ENCODE peak calls at places on chromosomes 16 and 17, in nine cellular contexts. One of them, this sample, is unnamed.
A peak's percentile ranks its signal among the peaks of the same experiment; 100 is the strongest.

GRCh38 chr16:31262084-31262483 is 2.3 kb downstream of the ITGAM start:
- DNase-seq in iPS DF 19.7: no peak
- DNase-seq in heart right ventricle: no peak
- DNase-seq in activated naive CD4-positive, alpha-beta T cell: no peak
- DNase-seq in tibial artery: no peak
- DNase-seq in stimulated activated CD4-positive, alpha-beta T cell treated with anti-CD3 and anti-CD28 coated beads, Interleukin-1b, Interleukin-23, amount 100 ng/mL, for 4 hours: no peak
- DNase-seq in activated gamma-delta T cell treated with anti-CD3 and anti-CD28 coated beads, Interleukin-2, amount 50 U/mL, for 16 hours: no peak
- DNase-seq in cerebellar cortex: no peak
- DNase-seq in AG10803: no peak
- DNase-seq in this sample: no peak

GRCh38 chr17:19539841-19540311 is 6.2 kb downstream of the SLC47A1 start:
- DNase-seq in activated naive CD4-positive, alpha-beta T cell: no peak
- DNase-seq in cerebellar cortex: peak; percentile 24
- DNase-seq in heart right ventricle: no peak
- DNase-seq in tibial artery: no peak
- DNase-seq in AG10803: no peak
- DNase-seq in activated gamma-delta T cell treated with anti-CD3 and anti-CD28 coated beads, Interleukin-2, amount 50 U/mL, for 16 hours: no peak
- DNase-seq in stimulated activated CD4-positive, alpha-beta T cell treated with anti-CD3 and anti-CD28 coated beads, Interleukin-1b, Interleukin-23, amount 100 ng/mL, for 4 hours: no peak
- DNase-seq in iPS DF 19.7: no peak
- DNase-seq in this sample: no peak

GRCh38 chr16:30767767-30768465 is 5.8 kb downstream of the RNF40 start:
- DNase-seq in activated naive CD4-positive, alpha-beta T cell: no peak
- DNase-seq in tibial artery: no peak
- DNase-seq in iPS DF 19.7: no peak
- DNase-seq in heart right ventricle: no peak
- DNase-seq in stimulated activated CD4-positive, alpha-beta T cell treated with anti-CD3 and anti-CD28 coated beads, Interleukin-1b, Interleukin-23, amount 100 ng/mL, for 4 hours: no peak
- DNase-seq in AG10803: no peak
- DNase-seq in activated gamma-delta T cell treated with anti-CD3 and anti-CD28 coated beads, Interleukin-2, amount 50 U/mL, for 16 hours: no peak
- DNase-seq in cerebellar cortex: no peak
- DNase-seq in this sample: no peak

GRCh38 chr16:83715217-83715920 is 92.4 kb upstream of the HSBP1 start:
- DNase-seq in activated naive CD4-positive, alpha-beta T cell: no peak
- DNase-seq in tibial artery: peak; percentile 31
- DNase-seq in activated gamma-delta T cell treated with anti-CD3 and anti-CD28 coated beads, Interleukin-2, amount 50 U/mL, for 16 hours: no peak
- DNase-seq in heart right ventricle: no peak
- DNase-seq in iPS DF 19.7: no peak
- DNase-seq in AG10803: no peak
- DNase-seq in stimulated activated CD4-positive, alpha-beta T cell treated with anti-CD3 and anti-CD28 coated beads, Interleukin-1b, Interleukin-23, amount 100 ng/mL, for 4 hours: no peak
- DNase-seq in cerebellar cortex: peak; percentile 37
- DNase-seq in this sample: no peak

GRCh38 chr17:48603959-48604769 is 622 bp downstream of the HOXB6 start:
- DNase-seq in cerebellar cortex: no peak
- DNase-seq in activated naive CD4-positive, alpha-beta T cell: no peak
- DNase-seq in heart right ventricle: no peak
- DNase-seq in activated gamma-delta T cell treated with anti-CD3 and anti-CD28 coated beads, Interleukin-2, amount 50 U/mL, for 16 hours: no peak
- DNase-seq in AG10803: no peak
- DNase-seq in stimulated activated CD4-positive, alpha-beta T cell treated with anti-CD3 and anti-CD28 coated beads, Interleukin-1b, Interleukin-23, amount 100 ng/mL, for 4 hours: no peak
- DNase-seq in iPS DF 19.7: no peak
- DNase-seq in tibial artery: no peak
- DNase-seq in this sample: peak; percentile 84

GRCh38 chr16:67255553-67256030 is 6.8 kb downstream of the SLC9A5 start:
- DNase-seq in activated gamma-delta T cell treated with anti-CD3 and anti-CD28 coated beads, Interleukin-2, amount 50 U/mL, for 16 hours: no peak
- DNase-seq in tibial artery: peak; percentile 5
- DNase-seq in activated naive CD4-positive, alpha-beta T cell: no peak
- DNase-seq in stimulated activated CD4-positive, alpha-beta T cell treated with anti-CD3 and anti-CD28 coated beads, Interleukin-1b, Interleukin-23, amount 100 ng/mL, for 4 hours: no peak
- DNase-seq in iPS DF 19.7: no peak
- DNase-seq in AG10803: no peak
- DNase-seq in heart right ventricle: no peak
- DNase-seq in cerebellar cortex: no peak
- DNase-seq in this sample: no peak

GRCh38 chr16:54974391-54974790 is 43.7 kb downstream of the IRX5 start:
- DNase-seq in cerebellar cortex: no peak
- DNase-seq in stimulated activated CD4-positive, alpha-beta T cell treated with anti-CD3 and anti-CD28 coated beads, Interleukin-1b, Interleukin-23, amount 100 ng/mL, for 4 hours: no peak
- DNase-seq in heart right ventricle: no peak
- DNase-seq in AG10803: no peak
- DNase-seq in activated gamma-delta T cell treated with anti-CD3 and anti-CD28 coated beads, Interleukin-2, amount 50 U/mL, for 16 hours: no peak
- DNase-seq in tibial artery: no peak
- DNase-seq in iPS DF 19.7: no peak
- DNase-seq in activated naive CD4-positive, alpha-beta T cell: no peak
- DNase-seq in this sample: no peak

GRCh38 chr17:37239690-37240344 is 136.0 kb upstream of the C17orf78 start:
- DNase-seq in iPS DF 19.7: no peak
- DNase-seq in tibial artery: no peak
- DNase-seq in cerebellar cortex: peak; percentile 28
- DNase-seq in activated gamma-delta T cell treated with anti-CD3 and anti-CD28 coated beads, Interleukin-2, amount 50 U/mL, for 16 hours: no peak
- DNase-seq in activated naive CD4-positive, alpha-beta T cell: no peak
- DNase-seq in AG10803: peak; percentile 54
- DNase-seq in stimulated activated CD4-positive, alpha-beta T cell treated with anti-CD3 and anti-CD28 coated beads, Interleukin-1b, Interleukin-23, amount 100 ng/mL, for 4 hours: no peak
- DNase-seq in heart right ventricle: no peak
- DNase-seq in this sample: peak; percentile 47

GRCh38 chr16:4370570-4371480 is 823 bp upstream of the VASN start:
- DNase-seq in AG10803: peak; percentile 81
- DNase-seq in cerebellar cortex: peak; percentile 39
- DNase-seq in iPS DF 19.7: no peak
- DNase-seq in stimulated activated CD4-positive, alpha-beta T cell treated with anti-CD3 and anti-CD28 coated beads, Interleukin-1b, Interleukin-23, amount 100 ng/mL, for 4 hours: no peak
- DNase-seq in activated gamma-delta T cell treated with anti-CD3 and anti-CD28 coated beads, Interleukin-2, amount 50 U/mL, for 16 hours: no peak
- DNase-seq in activated naive CD4-positive, alpha-beta T cell: no peak
- DNase-seq in heart right ventricle: peak; percentile 79
- DNase-seq in tibial artery: peak; percentile 94
- DNase-seq in this sample: peak; percentile 71

GRCh38 chr17:61378658-61379456 is 20.8 kb upstream of the TBX2 start:
- DNase-seq in heart right ventricle: no peak
- DNase-seq in cerebellar cortex: no peak
- DNase-seq in tibial artery: no peak
- DNase-seq in activated naive CD4-positive, alpha-beta T cell: no peak
- DNase-seq in iPS DF 19.7: no peak
- DNase-seq in AG10803: no peak
- DNase-seq in stimulated activated CD4-positive, alpha-beta T cell treated with anti-CD3 and anti-CD28 coated beads, Interleukin-1b, Interleukin-23, amount 100 ng/mL, for 4 hours: no peak
- DNase-seq in activated gamma-delta T cell treated with anti-CD3 and anti-CD28 coated beads, Interleukin-2, amount 50 U/mL, for 16 hours: no peak
- DNase-seq in this sample: no peak

GRCh38 chr16:29761882-29762281 is 16.1 kb upstream of the C16orf54 start:
- DNase-seq in activated gamma-delta T cell treated with anti-CD3 and anti-CD28 coated beads, Interleukin-2, amount 50 U/mL, for 16 hours: no peak
- DNase-seq in stimulated activated CD4-positive, alpha-beta T cell treated with anti-CD3 and anti-CD28 coated beads, Interleukin-1b, Interleukin-23, amount 100 ng/mL, for 4 hours: no peak
- DNase-seq in heart right ventricle: no peak
- DNase-seq in cerebellar cortex: no peak
- DNase-seq in AG10803: no peak
- DNase-seq in tibial artery: no peak
- DNase-seq in activated naive CD4-positive, alpha-beta T cell: no peak
- DNase-seq in iPS DF 19.7: no peak
- DNase-seq in this sample: no peak

GRCh38 chr17:15490634-15491261 is 23.3 kb upstream of the CDRT4 start:
- DNase-seq in AG10803: peak; percentile 71
- DNase-seq in cerebellar cortex: no peak
- DNase-seq in stimulated activated CD4-positive, alpha-beta T cell treated with anti-CD3 and anti-CD28 coated beads, Interleukin-1b, Interleukin-23, amount 100 ng/mL, for 4 hours: no peak
- DNase-seq in activated naive CD4-positive, alpha-beta T cell: no peak
- DNase-seq in tibial artery: peak; percentile 85
- DNase-seq in activated gamma-delta T cell treated with anti-CD3 and anti-CD28 coated beads, Interleukin-2, amount 50 U/mL, for 16 hours: no peak
- DNase-seq in heart right ventricle: peak; percentile 71
- DNase-seq in iPS DF 19.7: peak; percentile 88
- DNase-seq in this sample: peak; percentile 80